ENCODE peak calls at places on chromosomes 11 and 22, in five cellular contexts. S, P, N, B and K are unnamed samples.

GRCh38 chr11:124725719-124726105 is 14.0 kb upstream of the NRGN start:
- DNase-seq in S (no peak), P (no peak), N (no peak), B (no peak), K (no peak)

GRCh38 chr11:119907934-119908760 is 179.1 kb upstream of the NECTIN1 start:
- DNase-seq in S (no peak), P (no peak), N (no peak), B (no peak), K (no peak)

GRCh38 chr11:66996609-66997273 is 21.6 kb downstream of the C11orf86 start:
- DNase-seq in S (no peak), P (peak), N (no peak), B (no peak), K (no peak)

GRCh38 chr11:1160231-1161101 is 2.7 kb downstream of the MUC5AC start:
- DNase-seq in S (no peak), P (no peak), N (no peak), B (no peak), K (no peak)

GRCh38 chr11:81476345-81476744 is 1257.3 kb downstream of the FAM181B start:
- DNase-seq in S (no peak), P (no peak), N (no peak), B (no peak), K (no peak)

GRCh38 chr11:106998126-106998525 is 20.1 kb downstream of the GUCY1A2 start:
- DNase-seq in S (no peak), P (no peak), N (no peak), B (no peak), K (no peak)

GRCh38 chr11:95065336-95065735 is 1.4 kb upstream of the SRSF8 start:
- DNase-seq in S (no peak), P (no peak), N (no peak), B (no peak), K (no peak)

GRCh38 chr11:112525270-112525669 is 264.6 kb upstream of the PLET1 start:
- DNase-seq in S (no peak), P (no peak), N (no peak), B (no peak), K (no peak)

GRCh38 chr11:7530013-7530412 is 16.2 kb downstream of the PPFIBP2 start:
- DNase-seq in S (no peak), P (no peak), N (no peak), B (no peak), K (no peak)

GRCh38 chr11:77668760-77669159 is 31.2 kb upstream of the CLNS1A start:
- DNase-seq in S (no peak), P (no peak), N (no peak), B (no peak), K (no peak)

GRCh38 chr11:126474888-126475626 is 119.6 kb downstream of the ST3GAL4 start:
- DNase-seq in S (no peak), P (peak), N (no peak), B (no peak), K (no peak)

GRCh38 chr11:35330924-35331323 is 88.4 kb downstream of the SLC1A2 start:
- DNase-seq in S (no peak), P (no peak), N (no peak), B (no peak), K (no peak)

GRCh38 chr11:75784506-75784905 is 15.9 kb downstream of the DGAT2 start:
- DNase-seq in S (no peak), P (no peak), N (no peak), B (no peak), K (no peak)

GRCh38 chr11:76265771-76266241 is 59.5 kb upstream of the WNT11 start:
- DNase-seq in S (no peak), P (no peak), N (no peak), B (no peak), K (no peak)

GRCh38 chr11:34308049-34308692 is 49.6 kb downstream of the ABTB2 start:
- DNase-seq in S (no peak), P (no peak), N (no peak), B (no peak), K (peak)

GRCh38 chr11:444397-445144 is 2.8 kb upstream of the ANO9 start:
- DNase-seq in S (peak), P (no peak), N (no peak), B (no peak), K (no peak)

GRCh38 chr11:45661417-45662055 is 3.9 kb downstream of the CHST1 start:
- DNase-seq in S (no peak), P (no peak), N (no peak), B (no peak), K (no peak)

GRCh38 chr11:120272303-120272702 is 32.4 kb downstream of the POU2F3 start:
- DNase-seq in S (no peak), P (no peak), N (no peak), B (no peak), K (no peak)

GRCh38 chr11:96143016-96143670 is 199.9 kb downstream of the MAML2 start:
- DNase-seq in S (no peak), P (no peak), N (no peak), B (no peak), K (no peak)

GRCh38 chr22:24595228-24595627 is 2.4 kb upstream of the LRRC75B start:
- DNase-seq in S (no peak), P (no peak), N (no peak), B (no peak), K (no peak)

GRCh38 chr11:118896921-118897591 is 13.4 kb downstream of the CXCR5 start:
- DNase-seq in S (no peak), P (no peak), N (no peak), B (no peak), K (no peak)

GRCh38 chr11:12157241-12157661 is 46.9 kb downstream of the MICAL2 start:
- DNase-seq in S (no peak), P (no peak), N (no peak), B (no peak), K (no peak)
- TF ChIP-seq SRF in S (no peak), P (no peak), N (no peak), B (no peak), K (no peak)

GRCh38 chr11:61425367-61426131 is 4.2 kb downstream of the CPSF7 start:
- DNase-seq in S (no peak), P (no peak), N (no peak), B (no peak), K (no peak)

GRCh38 chr11:61429691-61430582 is at the start of the genes CPSF7 and SDHAF2:
- DNase-seq in S (peak), P (peak), N (peak), B (peak), K (peak)

DNA sequence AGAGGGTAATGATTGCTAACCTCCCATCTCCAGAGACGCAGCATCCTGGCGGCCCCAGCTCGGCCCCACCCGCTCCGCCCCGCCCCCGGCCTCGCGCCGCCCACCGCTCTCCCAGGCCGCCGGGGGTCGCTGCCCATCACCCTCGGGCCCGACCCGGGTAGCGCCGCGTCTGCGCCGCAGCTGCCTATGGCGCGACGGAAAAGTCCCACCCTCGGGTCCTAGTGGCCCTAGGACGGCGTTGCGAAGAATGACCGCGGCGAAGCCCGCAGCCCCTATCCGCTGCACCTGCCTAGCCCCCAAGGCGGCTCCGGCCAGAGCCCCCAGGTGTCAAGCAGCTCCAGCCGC is 457 bp downstream of the CPSF7 start:
- DNase-seq in S (peak), P (peak), N (no peak), B (peak), K (peak)
- TF ChIP-seq ZNF274 in S (no peak), P (no peak), N (no peak), B (no peak), K (no peak)

GRCh38 chr11:73189315-73189714 is 28.8 kb upstream of the P2RY2 start:
- DNase-seq in S (no peak), P (no peak), N (peak), B (no peak), K (no peak)
- TF ChIP-seq SRF in S (no peak), P (no peak), N (no peak), B (no peak), K (no peak)

GRCh38 chr11:122229611-122230386 is 113.8 kb upstream of the BLID start:
- DNase-seq in S (no peak), P (peak), N (no peak), B (peak), K (no peak)
- TF ChIP-seq ZNF274 in S (no peak), P (no peak), N (no peak), B (no peak), K (no peak)

DNA sequence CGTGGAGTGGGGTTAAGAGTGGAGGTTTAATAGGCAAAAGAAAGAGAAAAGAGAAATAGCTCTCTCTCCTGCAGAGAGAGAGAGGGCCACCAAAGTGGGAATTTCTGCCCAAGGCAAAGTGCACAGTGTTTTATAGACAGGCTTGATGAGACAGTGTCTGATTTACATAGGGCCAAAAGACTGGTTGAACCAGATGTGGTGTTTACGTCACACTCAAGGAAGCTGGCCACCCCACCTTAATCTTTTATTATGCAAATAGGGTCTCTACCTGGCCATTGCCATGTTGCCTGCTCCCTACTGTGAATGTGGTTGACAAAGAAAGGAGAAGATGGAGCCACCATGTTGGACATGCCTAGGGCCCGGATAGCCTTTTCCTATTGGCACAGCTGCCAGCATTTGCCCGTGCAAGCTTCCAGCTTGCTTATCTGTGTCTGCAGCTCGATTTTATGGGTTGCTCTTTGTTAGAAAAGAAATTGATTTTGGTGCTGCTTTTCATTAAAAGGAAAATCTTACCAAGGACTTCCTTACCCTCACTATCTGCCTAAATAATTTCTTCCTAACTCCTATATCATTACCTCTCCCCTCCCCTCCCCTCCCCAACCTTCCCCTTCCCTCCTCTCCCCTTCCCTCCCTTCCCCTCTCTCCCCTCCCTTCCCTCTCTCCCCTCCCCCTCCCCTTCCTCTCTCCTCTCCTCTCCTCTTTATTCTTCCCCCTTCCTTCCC is 436.0 kb downstream of the NELL1 start:
- DNase-seq in S (no peak), P (no peak), N (no peak), B (no peak), K (no peak)
- TF ChIP-seq SRF in S (no peak), P (no peak), N (no peak), B (no peak), K (no peak)

GRCh38 chr22:42284230-42284591 is 13.8 kb upstream of the TCF20 start:
- DNase-seq in S (no peak), P (no peak), N (no peak), B (no peak), K (no peak)
- TF ChIP-seq ZNF274 in S (no peak), P (no peak), N (no peak), B (no peak), K (no peak)

DNA sequence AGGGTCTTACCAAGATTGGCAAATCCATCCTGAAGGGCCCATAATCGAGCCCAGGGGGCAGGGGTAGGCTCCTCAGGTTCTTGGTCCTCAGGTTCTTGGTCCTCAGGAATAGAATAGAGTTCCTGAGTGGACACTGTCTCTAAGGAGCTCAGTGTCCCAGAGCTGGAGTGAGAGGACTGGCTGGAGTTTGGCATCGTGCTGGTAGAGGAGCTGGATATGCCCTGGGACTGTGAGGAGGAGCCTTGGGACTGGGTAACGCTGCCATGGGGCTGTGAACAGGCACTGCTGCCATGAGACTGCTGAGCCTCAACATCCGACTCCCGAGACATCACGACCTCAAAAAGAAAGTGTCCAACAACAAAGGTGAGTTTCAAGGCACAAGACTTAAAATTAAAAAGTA is 7.2 kb downstream of the CHEK2 start:
- DNase-seq in S (no peak), P (no peak), N (no peak), B (no peak), K (no peak)
- TF ChIP-seq SRF in S (no peak), P (no peak), N (no peak), B (no peak), K (no peak)

DNA sequence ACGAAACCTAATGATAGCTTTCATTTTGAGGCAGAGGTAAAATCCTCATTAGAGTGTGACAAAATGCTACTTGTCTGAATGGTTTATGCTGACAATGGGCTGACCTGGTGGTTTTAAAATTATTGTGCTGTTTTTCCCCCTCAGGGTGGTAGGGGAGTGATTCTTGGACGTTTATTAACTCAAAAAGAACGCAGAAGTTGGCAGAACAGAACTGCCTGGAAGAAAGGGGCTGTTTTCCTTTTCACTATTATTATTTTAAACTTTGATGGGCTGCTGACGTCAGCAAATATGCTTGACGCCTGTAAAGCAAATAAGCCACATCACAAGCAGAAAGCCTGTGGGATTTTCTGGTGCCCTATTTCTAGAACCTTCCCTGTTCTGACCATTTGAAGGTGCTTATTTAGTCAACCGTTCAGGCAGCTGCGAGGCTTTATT is 4.0 kb downstream of the RASSF10 start:
- DNase-seq in S (no peak), P (no peak), N (peak), B (no peak), K (no peak)
- TF ChIP-seq ZNF274 in S (no peak), P (no peak), N (no peak), B (no peak), K (no peak)

DNA sequence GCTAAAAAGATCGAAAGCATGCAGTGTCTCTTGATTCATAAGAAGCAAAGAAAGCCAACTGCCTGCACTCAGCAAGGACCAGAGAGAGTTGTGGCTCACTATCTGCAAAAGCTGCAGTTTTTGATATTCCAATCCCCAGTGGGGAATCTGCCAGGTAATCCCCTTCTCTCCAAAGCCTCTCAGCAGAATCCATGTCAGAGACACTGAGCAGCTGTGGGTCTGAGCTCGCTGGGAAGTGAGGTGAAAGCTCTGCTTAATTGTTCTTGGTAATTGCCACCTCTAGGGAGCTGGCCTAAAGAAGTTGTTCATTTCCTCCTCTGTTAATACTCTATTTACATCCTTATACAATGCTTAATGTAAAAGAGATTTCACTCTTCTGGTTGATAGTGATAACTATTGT is 261.3 kb upstream of the LRRC4C start:
- DNase-seq in S (no peak), P (no peak), N (no peak), B (no peak), K (no peak)
- TF ChIP-seq SRF in S (no peak), P (no peak), N (no peak), B (no peak), K (no peak)